ENCODE peak calls at places on chromosomes 11 and 22, in eight cellular contexts. I is mesendoderm, L is cardiac fibroblast, A is AG09309, Q is GM23248, X is testis, H is hepatocyte, W is Peyer's patch. C is an unnamed sample.

GRCh38 chr11:12269104-12269441 is 108.3 kb upstream of the PARVA start:
- DNase-seq in Q (peak; percentile 78), A (no peak), X (no peak), W (no peak), H (peak; percentile 71), L (peak; percentile 26), I (peak; percentile 44), C (peak; percentile 86)

GRCh38 chr11:10780040-10780439 is 28.7 kb downstream of the EIF4G2 start:
- DNase-seq in I (peak; percentile 19), W (no peak), H (no peak), L (no peak), Q (no peak), X (no peak), A (no peak), C (no peak)

GRCh38 chr11:117480221-117480620 is 152.6 kb downstream of the CEP164 start:
- DNase-seq in I (no peak), X (no peak), A (no peak), W (no peak), L (no peak), H (no peak), Q (no peak), C (no peak)

GRCh38 chr11:66232769-66233168 is 35.7 kb upstream of the RAB1B start:
- DNase-seq in Q (no peak), X (no peak), H (no peak), W (no peak), L (no peak), A (no peak), I (no peak), C (no peak)

GRCh38 chr11:110772863-110773262 is 60.6 kb upstream of the ARHGAP20 start:
- DNase-seq in L (no peak), W (no peak), A (no peak), X (no peak), H (no peak), I (peak; percentile 57), Q (no peak), C (no peak)

GRCh38 chr11:128757886-128758612 is 64.2 kb downstream of the FLI1 start:
- DNase-seq in A (no peak), W (no peak), X (no peak), H (no peak), I (no peak), Q (no peak), L (no peak), C (no peak)

GRCh38 chr22:30694171-30694637 is 470 bp upstream of the OSBP2 start:
- DNase-seq in H (peak; percentile 82), W (peak; percentile 66), Q (peak; percentile 62), X (peak; percentile 77), A (no peak), L (peak; percentile 25), I (peak; percentile 58), C (no peak)

GRCh38 chr11:93895106-93895862 is 44.9 kb upstream of the VSTM5 start:
- DNase-seq in Q (peak; percentile 79), A (peak; percentile 85), X (peak; percentile 44), W (no peak), L (peak; percentile 76), I (peak; percentile 81), H (peak; percentile 85), C (peak; percentile 75)

GRCh38 chr22:50307891-50308596 is 598 bp upstream of the PLXNB2 start:
- DNase-seq in X (no peak), W (no peak), H (no peak), L (no peak), Q (peak; percentile 33), I (no peak), A (no peak), C (no peak)
- H3K4me3 ChIP-seq in X (no peak overlapping the region), W (no peak overlapping the region), H (no peak overlapping the region), L (peak overlapping the region; percentile 14), Q (no peak overlapping the region), I (no peak overlapping the region), A (no peak overlapping the region), C (peak overlapping the region; percentile 10)

GRCh38 chr11:1758611-1759150 is 5.0 kb downstream of the CTSD start:
- DNase-seq in L (no peak), X (no peak), H (no peak), Q (no peak), W (no peak), I (no peak), A (no peak), C (no peak)
- H3K4me3 ChIP-seq in L (no peak overlapping the region), X (no peak overlapping the region), H (no peak overlapping the region), Q (no peak overlapping the region), W (peak overlapping the region; percentile 12), I (no peak overlapping the region), A (no peak overlapping the region), C (no peak overlapping the region)

DNA sequence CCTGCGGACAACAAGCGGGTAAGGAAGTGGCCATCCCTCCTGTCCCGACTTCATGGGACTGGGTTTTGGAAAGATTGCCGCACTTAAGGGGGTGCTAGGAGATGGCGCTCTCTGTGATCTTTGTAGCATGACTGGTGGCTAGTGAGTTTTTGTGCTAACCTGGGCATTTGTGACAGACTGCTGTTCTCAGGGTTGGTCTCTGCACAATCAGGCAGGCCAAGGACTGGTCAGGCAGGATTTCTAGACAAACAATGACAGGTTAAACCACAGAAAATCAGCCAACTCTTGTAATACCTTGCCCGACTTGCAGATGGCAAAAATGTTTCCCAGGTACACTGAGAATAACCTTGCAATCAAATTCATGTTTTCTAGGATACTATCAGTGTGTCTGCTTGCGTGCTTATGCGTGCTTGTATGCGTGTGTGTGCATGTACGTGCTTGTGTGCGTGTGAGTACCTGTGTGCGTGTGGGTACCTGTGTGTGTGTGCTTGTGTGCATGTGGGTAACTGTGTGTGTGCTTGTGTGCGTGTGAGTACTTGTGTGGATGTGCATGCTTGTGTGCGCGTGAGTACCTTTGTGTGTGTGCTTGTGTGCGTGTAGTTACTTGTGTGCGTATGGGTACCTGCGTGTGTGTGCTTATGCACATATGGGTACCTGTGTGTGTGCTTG is 25.6 kb upstream of the SORL1-AS1 start:
- DNase-seq in I (no peak), Q (no peak), W (no peak), H (no peak), L (no peak), X (no peak), A (no peak), C (no peak)
- H3K4me3 ChIP-seq in I (no peak overlapping the region), Q (no peak overlapping the region), W (no peak overlapping the region), H (no peak overlapping the region), L (no peak overlapping the region), X (no peak overlapping the region), A (no peak overlapping the region), C (no peak overlapping the region)

GRCh38 chr11:121241300-121242176 is 51.0 kb upstream of the SC5D start:
- DNase-seq in H (no peak), A (no peak), X (no peak), I (no peak), W (no peak), L (no peak), Q (no peak), C (no peak)

GRCh38 chr11:121240650-121241299 is 51.8 kb upstream of the SC5D start:
- DNase-seq in H (no peak), L (peak; percentile 38), I (no peak), X (no peak), Q (peak; percentile 47), A (peak; percentile 32), W (no peak), C (no peak)

GRCh38 chr11:121235057-121235456 is 57.5 kb upstream of the SC5D start:
- DNase-seq in L (no peak), X (no peak), Q (no peak), A (no peak), H (no peak), W (no peak), I (no peak), C (no peak)

GRCh38 chr11:121236115-121237001 is 56.2 kb upstream of the SC5D start:
- DNase-seq in X (no peak), A (no peak), W (no peak), H (no peak), Q (peak; percentile 62), L (peak; percentile 12), I (peak; percentile 96), C (peak; percentile 42)

GRCh38 chr11:121237686-121238658 is 54.6 kb upstream of the SC5D start:
- DNase-seq in X (no peak), H (no peak), A (peak; percentile 69), I (no peak), W (no peak), Q (peak; percentile 62), L (peak; percentile 57), C (peak; percentile 52)
- H3K4me3 ChIP-seq in X (no peak overlapping the region), H (no peak overlapping the region), A (no peak overlapping the region), I (no peak overlapping the region), W (peak overlapping the region; percentile 4), Q (no peak overlapping the region), L (no peak overlapping the region), C (no peak overlapping the region)

DNA sequence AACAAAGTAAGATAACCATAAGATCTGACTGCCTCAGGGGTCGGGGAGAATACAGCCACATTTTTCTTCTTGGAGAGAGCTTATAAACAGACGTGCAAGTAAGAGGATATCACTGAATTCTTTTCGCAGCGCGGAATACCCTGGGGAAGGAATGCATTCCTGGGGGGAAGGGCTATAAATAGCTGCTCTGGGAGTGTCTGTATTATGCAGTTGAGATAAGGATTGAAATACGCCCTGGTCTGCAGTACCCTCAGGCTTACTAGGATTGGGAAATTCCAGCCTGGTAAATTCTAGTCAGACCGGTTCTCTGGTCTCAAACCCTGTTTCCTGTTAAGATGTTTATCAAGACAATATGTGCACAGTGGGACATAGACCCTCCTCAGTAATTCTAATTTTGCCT is 1491.7 kb upstream of the RAG2 start:
- DNase-seq in W (no peak), A (no peak), X (no peak), I (peak; percentile 69), H (peak; percentile 75), L (peak; percentile 87), Q (no peak), C (peak; percentile 79)
- H3K4me3 ChIP-seq in W (no peak overlapping the region), A (no peak overlapping the region), X (no peak overlapping the region), I (no peak overlapping the region), H (no peak overlapping the region), L (no peak overlapping the region), Q (no peak overlapping the region), C (no peak overlapping the region)

GRCh38 chr11:17135934-17136683 is 58.6 kb upstream of the RPS13 start:
- DNase-seq in X (no peak), A (no peak), H (no peak), I (peak; percentile 84), L (no peak), Q (no peak), W (no peak), C (no peak)
- H3K4me3 ChIP-seq in X (no peak overlapping the region), A (no peak overlapping the region), H (no peak overlapping the region), I (no peak overlapping the region), L (no peak overlapping the region), Q (no peak overlapping the region), W (no peak overlapping the region), C (no peak overlapping the region)

C was measured in fibroblast of pulmonary artery.